ENCODE peak calls at places on chromosome 15, in ten cellular contexts. Z is WERI-Rb-1, H is neural progenitor cell, B is mesenchymal stem cell, P is H7, L is heart left ventricle, V is uterus, M is esophagus squamous epithelium, Q is stomach, F is right lobe of liver. E is an unnamed sample.

GRCh38 chr15:72202801-72203506 is 5.4 kb upstream of the GRAMD2A start:
- DNase-seq in Z (no peak), H (no peak), B (no peak), P (no peak), L (no peak), V (no peak), M (no peak), Q (no peak), F (no peak), E (no peak)

GRCh38 chr15:34496616-34497015 is 59.0 kb upstream of the GOLGA8A start:
- DNase-seq in Z (no peak), H (no peak), B (no peak), P (no peak), L (no peak), V (no peak), M (no peak), Q (no peak), F (no peak), E (no peak)

GRCh38 chr15:63971427-63971805 is 74.9 kb downstream of the DAPK2 start:
- DNase-seq in Z (no peak), H (no peak), B (no peak), P (no peak), L (no peak), V (no peak), M (no peak), Q (no peak), F (no peak), E (no peak)

GRCh38 chr15:96365781-96366525 is 35.5 kb downstream of the NR2F2 start:
- DNase-seq in Z (no peak), H (peak), B (peak), P (peak), L (peak), V (no peak), M (no peak), Q (no peak), F (no peak), E (no peak)

GRCh38 chr15:60580650-60581415 is 101.9 kb upstream of the ICE2 start:
- DNase-seq in Z (no peak), H (no peak), B (no peak), P (no peak), L (no peak), V (no peak), M (no peak), Q (no peak), F (no peak), E (no peak)

GRCh38 chr15:83928878-83929418 is 275.0 kb downstream of the ADAMTSL3 start:
- DNase-seq in Z (no peak), H (no peak), B (no peak), P (no peak), L (no peak), V (no peak), M (no peak), Q (no peak), F (no peak), E (no peak)

GRCh38 chr15:68047826-68048225 is 6.3 kb upstream of the PIAS1 start:
- DNase-seq in Z (no peak), H (no peak), B (no peak), P (no peak), L (no peak), V (no peak), M (no peak), Q (no peak), F (no peak), E (no peak)

GRCh38 chr15:91271565-91272153 is 171.6 kb downstream of the SV2B start:
- DNase-seq in Z (peak), H (peak), B (peak), P (peak), L (no peak), V (peak), M (no peak), Q (peak), F (no peak), E (peak)

GRCh38 chr15:81001180-81002003 is 669 bp downstream of the TLNRD1 start:
- DNase-seq in Z (peak), H (peak), B (peak), P (peak), L (peak), V (peak), M (no peak), Q (peak), F (peak), E (peak)

GRCh38 chr15:78353093-78353492 is 12.9 kb downstream of the CRABP1 start:
- DNase-seq in Z (no peak), H (no peak), B (no peak), P (peak), L (no peak), V (no peak), M (no peak), Q (no peak), F (no peak), E (no peak)

GRCh38 chr15:78875107-78875914 is 2.6 kb downstream of the MORF4L1 start:
- DNase-seq in Z (no peak), H (no peak), B (peak), P (no peak), L (no peak), V (no peak), M (no peak), Q (no peak), F (no peak), E (no peak)

GRCh38 chr15:80266745-80267144 is 14.7 kb upstream of the CTXND1 start:
- DNase-seq in Z (no peak), H (no peak), B (no peak), P (no peak), L (no peak), V (no peak), M (no peak), Q (no peak), F (no peak), E (no peak)

GRCh38 chr15:90870354-90871096 is 2.1 kb downstream of the FURIN start:
- DNase-seq in Z (no peak), H (no peak), B (peak), P (no peak), L (no peak), V (no peak), M (no peak), Q (no peak), F (no peak), E (no peak)

GRCh38 chr15:58582150-58582549 is 150.4 kb downstream of the LIPC start:
- DNase-seq in Z (no peak), H (no peak), B (no peak), P (no peak), L (no peak), V (no peak), M (no peak), Q (no peak), F (no peak), E (no peak)

GRCh38 chr15:67147410-67147949 is 82.1 kb downstream of the SMAD3 start:
- DNase-seq in Z (no peak), H (no peak), B (no peak), P (no peak), L (no peak), V (no peak), M (no peak), Q (no peak), F (no peak), E (no peak)

GRCh38 chr15:95051881-95052280 is 820.5 kb downstream of the MCTP2 start:
- DNase-seq in Z (no peak), H (no peak), B (no peak), P (no peak), L (no peak), V (no peak), M (no peak), Q (no peak), F (no peak), E (no peak)

GRCh38 chr15:63466378-63467192 is 37.8 kb upstream of the USP3 start:
- DNase-seq in Z (peak), H (peak), B (peak), P (peak), L (no peak), V (no peak), M (no peak), Q (no peak), F (peak), E (no peak)

GRCh38 chr15:76809704-76810103 is 95.4 kb downstream of the SCAPER start:
- DNase-seq in Z (no peak), H (no peak), B (no peak), P (no peak), L (no peak), V (no peak), M (no peak), Q (no peak), F (no peak), E (no peak)

GRCh38 chr15:64464271-64465005 is 4.1 kb downstream of the ZNF609 start:
- DNase-seq in Z (peak), H (no peak), B (no peak), P (no peak), L (no peak), V (no peak), M (no peak), Q (no peak), F (no peak), E (peak)

GRCh38 chr15:49064884-49065283 is 18.6 kb upstream of the SECISBP2L start:
- DNase-seq in Z (no peak), H (no peak), B (no peak), P (no peak), L (no peak), V (no peak), M (no peak), Q (no peak), F (no peak), E (no peak)

GRCh38 chr15:63089260-63090043 is 32.2 kb upstream of the LACTB start:
- DNase-seq in Z (peak), H (no peak), B (peak), P (peak), L (no peak), V (peak), M (no peak), Q (no peak), F (no peak), E (no peak)

GRCh38 chr15:65641723-65642475 is 20.2 kb downstream of the SLC24A1 start:
- DNase-seq in Z (peak), H (peak), B (no peak), P (no peak), L (no peak), V (no peak), M (no peak), Q (no peak), F (no peak), E (no peak)

DNA sequence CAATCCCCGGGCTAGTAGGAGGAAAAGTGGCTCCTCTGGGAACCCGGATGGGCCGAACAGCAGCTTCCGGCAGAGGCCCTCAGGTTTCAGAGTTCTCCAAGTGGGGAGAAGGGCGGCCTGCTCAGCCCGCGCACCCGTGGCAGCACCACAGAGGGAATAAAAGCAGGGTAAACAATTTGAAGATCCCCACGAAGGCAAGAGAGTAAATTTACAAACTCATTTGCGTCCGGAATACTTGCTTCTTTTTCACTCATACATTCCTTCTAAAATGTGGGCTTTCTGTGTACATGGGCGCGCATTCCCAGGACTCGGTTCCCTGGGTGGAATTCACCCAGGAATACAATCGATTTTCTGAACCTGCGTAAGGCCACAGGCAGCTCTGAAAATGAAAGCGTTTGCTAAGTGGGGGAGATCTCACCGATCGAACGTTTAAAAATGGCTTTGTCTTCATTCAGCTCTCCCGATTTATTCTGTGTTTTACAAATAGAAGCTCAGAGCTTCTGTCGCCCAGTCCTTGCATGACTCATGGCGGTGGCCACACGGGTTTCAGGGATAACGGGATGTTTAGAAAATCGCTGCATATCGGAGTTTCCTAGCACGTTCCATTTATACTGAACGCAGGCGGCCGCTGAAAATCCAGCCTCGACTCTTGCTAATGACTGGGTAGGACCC is 74.0 kb upstream of the POLG start:
- DNase-seq in Z (no peak), H (peak), B (peak), P (no peak), L (no peak), V (no peak), M (no peak), Q (no peak), F (no peak), E (no peak)
- H3K4me3 ChIP-seq in Z (no peak), H (no peak), B (peak), P (no peak), L (peak), V (peak), M (peak), Q (peak), F (peak), E (no peak)

DNA sequence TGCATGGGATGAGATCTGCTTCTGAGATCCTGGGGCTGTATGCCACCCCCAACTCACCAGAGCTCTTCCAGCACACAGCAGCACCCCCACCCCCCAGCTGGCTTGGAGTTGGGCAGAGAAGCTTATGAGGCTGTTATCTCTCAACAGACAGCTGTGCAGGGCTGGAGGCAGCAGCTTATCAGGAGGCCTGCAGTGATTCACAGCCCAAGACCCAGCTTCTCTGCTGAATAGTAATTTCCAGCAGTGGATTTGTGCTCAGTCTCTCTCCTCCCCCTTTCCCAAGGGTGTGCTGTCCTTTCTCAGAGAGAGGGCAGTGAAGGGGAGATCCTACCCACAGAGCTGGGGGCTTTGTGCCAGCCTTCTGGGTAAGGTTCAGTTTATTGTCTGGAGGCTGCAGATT is 2.1 kb downstream of the RPP25 start:
- DNase-seq in Z (peak), H (peak), B (peak), P (no peak), L (no peak), V (peak), M (no peak), Q (no peak), F (no peak), E (no peak)
- H3K4me3 ChIP-seq in Z (no peak), H (peak), B (peak), P (peak), L (peak), V (peak), M (peak), Q (no peak), F (peak), E (no peak)

DNA sequence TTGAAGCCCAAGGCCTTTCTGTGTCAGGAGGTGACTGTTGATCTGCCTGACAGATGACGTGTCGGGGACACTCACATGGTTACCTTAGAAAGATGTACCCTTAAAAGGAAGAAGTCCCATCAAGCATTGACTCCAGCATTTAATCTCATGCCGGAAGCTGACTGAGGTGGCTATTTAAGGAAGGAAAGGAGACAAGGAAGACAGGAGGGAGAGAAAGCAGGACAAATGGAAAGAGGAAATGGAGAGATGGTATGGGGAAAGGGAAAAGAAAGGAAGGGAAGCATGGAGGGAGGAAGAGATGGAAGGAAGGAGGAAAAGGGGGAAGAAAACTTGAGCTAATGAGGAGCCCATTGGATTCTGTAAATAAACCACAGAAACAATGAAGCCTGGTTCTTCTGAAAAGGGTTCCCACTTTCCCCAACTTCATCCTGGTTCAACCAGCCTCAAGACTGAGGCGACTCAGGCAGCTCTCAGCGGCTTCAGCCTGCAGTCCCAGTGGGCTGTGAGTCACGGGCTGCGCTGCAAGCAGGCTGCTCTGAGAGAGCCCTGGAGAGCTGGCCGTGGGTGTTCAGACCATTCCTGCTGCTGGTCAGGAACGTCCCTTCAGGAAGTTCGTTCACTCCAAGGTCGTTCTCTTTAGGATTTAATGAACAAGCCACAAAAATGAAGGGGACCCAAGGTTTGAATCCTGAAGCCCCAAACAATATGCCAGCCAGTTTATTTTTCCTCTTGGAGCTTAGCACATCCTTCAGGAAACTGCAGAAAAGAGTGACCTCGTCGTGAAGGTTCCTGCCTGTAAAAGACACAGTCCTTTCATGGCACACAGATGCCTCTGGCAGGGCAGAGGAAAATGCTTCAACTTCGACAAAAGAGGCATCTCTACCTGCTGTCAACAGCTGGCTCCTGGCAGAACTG is 69.6 kb upstream of the THBS1 start:
- DNase-seq in Z (no peak), H (no peak), B (peak), P (no peak), L (peak), V (peak), M (no peak), Q (no peak), F (no peak), E (no peak)
- H3K4me3 ChIP-seq in Z (no peak), H (no peak), B (peak), P (no peak), L (no peak), V (no peak), M (no peak), Q (no peak), F (no peak), E (no peak)

GRCh38 chr15:69299451-69300128 is 878 bp downstream of the PAQR5 start:
- DNase-seq in Z (no peak), H (no peak), B (peak), P (no peak), L (no peak), V (no peak), M (no peak), Q (no peak), F (no peak), E (no peak)
- H3K4me3 ChIP-seq in Z (peak), H (peak), B (peak), P (peak), L (peak), V (peak), M (peak), Q (peak), F (peak), E (peak)

GRCh38 chr15:85642054-85642692 is 152.6 kb downstream of the KLHL25 start:
- DNase-seq in Z (no peak), H (no peak), B (no peak), P (peak), L (no peak), V (peak), M (no peak), Q (no peak), F (no peak), E (no peak)
- H3K4me3 ChIP-seq in Z (no peak), H (no peak), B (peak), P (no peak), L (peak), V (no peak), M (peak), Q (peak), F (no peak), E (no peak)

GRCh38 chr15:61835029-61835428 is 225.2 kb downstream of the VPS13C start:
- DNase-seq in Z (no peak), H (no peak), B (no peak), P (no peak), L (no peak), V (no peak), M (no peak), Q (no peak), F (no peak), E (no peak)
- H3K4me3 ChIP-seq in Z (peak), H (no peak), B (peak), P (no peak), L (no peak), V (no peak), M (no peak), Q (no peak), F (no peak), E (no peak)

DNA sequence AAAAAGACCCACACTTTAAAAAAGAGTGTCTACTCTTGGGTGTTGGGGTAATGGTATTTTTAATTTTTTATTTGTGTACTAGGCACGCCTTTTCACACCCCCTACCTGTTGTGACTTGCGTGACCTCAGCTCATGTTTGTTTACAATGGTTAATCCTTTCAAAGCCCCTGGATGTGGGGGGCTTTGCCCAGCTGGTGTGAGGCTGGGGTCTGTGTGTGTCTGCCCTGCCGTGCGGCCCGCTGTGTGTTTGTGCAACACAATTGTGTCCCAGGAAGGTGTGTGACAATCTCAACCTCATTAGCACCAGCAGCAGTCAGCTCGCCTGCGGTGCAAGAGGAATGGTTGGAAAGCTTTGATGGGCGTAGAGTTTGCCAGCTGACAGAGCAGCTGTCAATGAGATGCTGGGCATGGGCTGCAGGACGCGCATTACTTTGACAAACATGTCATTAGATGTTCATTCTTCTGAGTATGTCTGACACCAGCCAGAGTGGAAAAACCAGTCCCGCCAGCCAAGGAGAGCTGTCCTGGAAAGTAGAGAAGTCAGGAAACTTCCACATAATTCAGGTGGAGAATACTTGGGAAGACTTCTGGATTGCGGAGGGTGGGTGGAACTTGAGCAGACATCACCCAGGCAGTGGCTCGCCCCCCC is 9.6 kb downstream of the LRRK1 start:
- DNase-seq in Z (no peak), H (peak), B (no peak), P (no peak), L (no peak), V (no peak), M (no peak), Q (no peak), F (no peak), E (no peak)
- H3K4me3 ChIP-seq in Z (no peak), H (no peak), B (no peak), P (no peak), L (no peak), V (no peak), M (no peak), Q (no peak), F (no peak), E (no peak)

GRCh38 chr15:45116482-45117326 is 2.6 kb downstream of the DUOXA2 start:
- DNase-seq in Z (no peak), H (peak), B (peak), P (peak), L (no peak), V (no peak), M (no peak), Q (no peak), F (no peak), E (no peak)
- H3K4me3 ChIP-seq in Z (no peak), H (no peak), B (no peak), P (peak), L (no peak), V (no peak), M (peak), Q (no peak), F (no peak), E (no peak)

GRCh38 chr15:70091649-70092461 is 5.9 kb downstream of the TLE3 start:
- DNase-seq in Z (no peak), H (no peak), B (peak), P (no peak), L (peak), V (no peak), M (no peak), Q (peak), F (peak), E (peak)

GRCh38 chr15:70093481-70094309 is 4.0 kb downstream of the TLE3 start:
- DNase-seq in Z (no peak), H (no peak), B (peak), P (no peak), L (no peak), V (no peak), M (no peak), Q (peak), F (no peak), E (no peak)

GRCh38 chr15:70094690-70095311 is 2.9 kb downstream of the TLE3 start:
- DNase-seq in Z (no peak), H (no peak), B (peak), P (no peak), L (no peak), V (no peak), M (no peak), Q (no peak), F (no peak), E (no peak)

GRCh38 chr15:70092462-70092850 is 5.3 kb downstream of the TLE3 start:
- DNase-seq in Z (no peak), H (no peak), B (peak), P (no peak), L (no peak), V (no peak), M (no peak), Q (no peak), F (no peak), E (no peak)

GRCh38 chr15:70093070-70093469 is 4.6 kb downstream of the TLE3 start:
- DNase-seq in Z (no peak), H (no peak), B (peak), P (no peak), L (no peak), V (no peak), M (no peak), Q (no peak), F (no peak), E (no peak)
- H3K4me3 ChIP-seq in Z (no peak), H (no peak), B (peak), P (no peak), L (no peak), V (no peak), M (peak), Q (peak), F (no peak), E (no peak)

GRCh38 chr15:42402806-42403205 is 43.5 kb downstream of the CAPN3 start:
- DNase-seq in Z (no peak), H (no peak), B (no peak), P (no peak), L (no peak), V (no peak), M (no peak), Q (no peak), F (no peak), E (no peak)
- H3K4me3 ChIP-seq in Z (no peak), H (no peak), B (no peak), P (no peak), L (no peak), V (no peak), M (no peak), Q (no peak), F (no peak), E (no peak)

E was measured in lung.